ENCODE peak calls at places on chromosomes 1 and 21, in nine cellular contexts. One of them, this sample, is unnamed.

GRCh38 chr1:56459260-56459659 is 120.1 kb downstream of the PLPP3 start:
- DNase-seq in adrenal gland: no peak
- DNase-seq in A549: no peak
- DNase-seq in stomach: no peak
- DNase-seq in heart left ventricle: no peak
- DNase-seq in CD8-positive, alpha-beta T cell: no peak
- DNase-seq in OCI-LY7: no peak
- DNase-seq in SK-N-SH: no peak
- DNase-seq in esophagus muscularis mucosa: no peak
- DNase-seq in this sample: no peak

GRCh38 chr1:159441360-159441759 is 1.8 kb downstream of the OR10J1 start:
- DNase-seq in adrenal gland: no peak
- DNase-seq in heart left ventricle: no peak
- DNase-seq in CD8-positive, alpha-beta T cell: no peak
- DNase-seq in esophagus muscularis mucosa: no peak
- DNase-seq in OCI-LY7: no peak
- DNase-seq in SK-N-SH: no peak
- DNase-seq in stomach: no peak
- DNase-seq in A549: no peak
- DNase-seq in this sample: no peak

GRCh38 chr1:210598135-210598652 is 269.5 kb downstream of the HHAT start:
- DNase-seq in OCI-LY7: no peak
- DNase-seq in esophagus muscularis mucosa: no peak
- DNase-seq in adrenal gland: no peak
- DNase-seq in heart left ventricle: no peak
- DNase-seq in stomach: no peak
- DNase-seq in CD8-positive, alpha-beta T cell: no peak
- DNase-seq in A549: peak; percentile 66
- DNase-seq in SK-N-SH: no peak
- DNase-seq in this sample: no peak

GRCh38 chr1:200786792-200787191 is 48.1 kb downstream of the CAMSAP2 start:
- DNase-seq in esophagus muscularis mucosa: no peak
- DNase-seq in adrenal gland: no peak
- DNase-seq in SK-N-SH: no peak
- DNase-seq in OCI-LY7: no peak
- DNase-seq in CD8-positive, alpha-beta T cell: no peak
- DNase-seq in heart left ventricle: no peak
- DNase-seq in stomach: no peak
- DNase-seq in A549: no peak
- DNase-seq in this sample: no peak

GRCh38 chr1:41368384-41368783 is 7.2 kb downstream of the FOXO6 start:
- DNase-seq in esophagus muscularis mucosa: no peak
- DNase-seq in A549: no peak
- DNase-seq in SK-N-SH: no peak
- DNase-seq in heart left ventricle: no peak
- DNase-seq in adrenal gland: no peak
- DNase-seq in OCI-LY7: no peak
- DNase-seq in stomach: no peak
- DNase-seq in CD8-positive, alpha-beta T cell: no peak
- DNase-seq in this sample: no peak

GRCh38 chr1:176670853-176671252 is 207.9 kb downstream of the PAPPA2 start:
- DNase-seq in SK-N-SH: no peak
- DNase-seq in heart left ventricle: no peak
- DNase-seq in adrenal gland: no peak
- DNase-seq in OCI-LY7: no peak
- DNase-seq in stomach: no peak
- DNase-seq in A549: no peak
- DNase-seq in esophagus muscularis mucosa: no peak
- DNase-seq in CD8-positive, alpha-beta T cell: no peak
- DNase-seq in this sample: no peak

GRCh38 chr21:21712761-21713558 is 714.8 kb downstream of the NCAM2 start:
- DNase-seq in adrenal gland: no peak
- DNase-seq in heart left ventricle: no peak
- DNase-seq in CD8-positive, alpha-beta T cell: no peak
- DNase-seq in OCI-LY7: no peak
- DNase-seq in esophagus muscularis mucosa: no peak
- DNase-seq in A549: no peak
- DNase-seq in SK-N-SH: no peak
- DNase-seq in stomach: no peak
- DNase-seq in this sample: no peak

GRCh38 chr1:44377925-44378784 is 23.1 kb upstream of the ERI3 start:
- DNase-seq in CD8-positive, alpha-beta T cell: peak; percentile 29
- DNase-seq in adrenal gland: peak; percentile 35
- DNase-seq in OCI-LY7: peak; percentile 56
- DNase-seq in A549: peak; percentile 35
- DNase-seq in SK-N-SH: peak; percentile 43
- DNase-seq in esophagus muscularis mucosa: no peak
- DNase-seq in stomach: peak; percentile 57
- DNase-seq in heart left ventricle: peak; percentile 35
- DNase-seq in this sample: no peak

GRCh38 chr21:44618909-44619308 is 7.0 kb downstream of the KRTAP10-8 start:
- DNase-seq in heart left ventricle: no peak
- DNase-seq in OCI-LY7: peak; percentile 36
- DNase-seq in CD8-positive, alpha-beta T cell: peak; percentile 62
- DNase-seq in stomach: no peak
- DNase-seq in esophagus muscularis mucosa: peak; percentile 72
- DNase-seq in A549: no peak
- DNase-seq in adrenal gland: no peak
- DNase-seq in SK-N-SH: no peak
- DNase-seq in this sample: no peak

GRCh38 chr1:87024936-87025537 is 110.6 kb downstream of the HS2ST1 start:
- DNase-seq in OCI-LY7: peak; percentile 53
- DNase-seq in esophagus muscularis mucosa: no peak
- DNase-seq in heart left ventricle: no peak
- DNase-seq in SK-N-SH: peak; percentile 34
- DNase-seq in adrenal gland: no peak
- DNase-seq in CD8-positive, alpha-beta T cell: no peak
- DNase-seq in A549: peak; percentile 18
- DNase-seq in stomach: no peak
- DNase-seq in this sample: no peak
- TF ChIP-seq CTCF in OCI-LY7: peak; percentile 73
- TF ChIP-seq CTCF in esophagus muscularis mucosa: no peak
- TF ChIP-seq CTCF in heart left ventricle: peak; percentile 36
- TF ChIP-seq CTCF in SK-N-SH: peak; percentile 57
- TF ChIP-seq CTCF in adrenal gland: peak; percentile 47
- TF ChIP-seq CTCF in CD8-positive, alpha-beta T cell: no peak
- TF ChIP-seq CTCF in A549: peak; percentile 42
- TF ChIP-seq CTCF in stomach: peak; percentile 14
- TF ChIP-seq CTCF in this sample: no peak

DNA sequence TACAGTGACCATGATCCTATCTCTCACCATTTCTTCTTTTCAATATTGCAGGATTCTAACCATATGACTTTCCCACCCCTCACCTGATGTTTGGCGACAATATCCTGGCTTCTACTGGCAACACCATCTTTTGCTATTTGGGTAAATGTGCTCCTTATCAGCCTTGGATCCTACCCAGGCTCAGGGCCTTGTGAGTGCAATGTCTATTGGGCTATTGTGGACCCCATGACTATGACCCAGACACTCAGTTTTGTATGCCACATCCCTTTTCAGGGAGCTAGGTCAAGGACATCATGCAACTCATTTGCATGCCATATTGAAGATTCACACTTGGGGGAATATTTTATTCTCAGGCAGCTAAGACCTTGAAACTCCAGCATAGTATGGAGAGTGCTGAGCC is 67.9 kb downstream of the DDR2 start:
- DNase-seq in heart left ventricle: no peak
- DNase-seq in adrenal gland: no peak
- DNase-seq in esophagus muscularis mucosa: no peak
- DNase-seq in A549: no peak
- DNase-seq in CD8-positive, alpha-beta T cell: no peak
- DNase-seq in SK-N-SH: no peak
- DNase-seq in OCI-LY7: no peak
- DNase-seq in stomach: no peak
- DNase-seq in this sample: no peak
- H3K27ac ChIP-seq in heart left ventricle: no peak overlapping the region
- H3K27ac ChIP-seq in adrenal gland: no peak overlapping the region
- H3K27ac ChIP-seq in esophagus muscularis mucosa: no peak overlapping the region
- H3K27ac ChIP-seq in A549: no peak overlapping the region
- H3K27ac ChIP-seq in CD8-positive, alpha-beta T cell: no peak overlapping the region
- H3K27ac ChIP-seq in SK-N-SH: no peak overlapping the region
- H3K27ac ChIP-seq in OCI-LY7: no peak overlapping the region
- H3K27ac ChIP-seq in stomach: no peak overlapping the region
- H3K27ac ChIP-seq in this sample: no peak overlapping the region

DNA sequence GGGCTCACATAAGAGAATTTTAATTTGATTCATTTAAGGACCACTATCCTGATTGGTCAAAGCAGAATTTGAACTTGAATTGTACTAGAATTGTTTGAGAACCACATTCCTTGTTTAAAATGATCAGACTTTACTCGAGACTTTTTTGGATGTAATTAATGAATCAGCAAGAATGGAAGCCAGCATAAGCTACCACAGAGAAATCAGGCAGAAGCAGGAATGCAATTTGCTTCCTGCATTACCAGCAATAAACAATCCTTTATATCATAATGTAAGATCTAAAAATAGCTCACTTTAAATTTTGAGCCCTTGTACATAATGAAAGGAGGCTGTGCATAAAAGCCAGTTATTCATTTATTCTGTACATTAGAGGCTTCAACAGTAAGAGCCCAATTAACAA is 119.8 kb upstream of the BACE2 start:
- DNase-seq in SK-N-SH: no peak
- DNase-seq in stomach: no peak
- DNase-seq in adrenal gland: no peak
- DNase-seq in A549: no peak
- DNase-seq in heart left ventricle: no peak
- DNase-seq in CD8-positive, alpha-beta T cell: no peak
- DNase-seq in esophagus muscularis mucosa: no peak
- DNase-seq in OCI-LY7: no peak
- DNase-seq in this sample: no peak
- TF ChIP-seq CTCF in SK-N-SH: no peak
- TF ChIP-seq CTCF in stomach: no peak
- TF ChIP-seq CTCF in adrenal gland: no peak
- TF ChIP-seq CTCF in A549: no peak
- TF ChIP-seq CTCF in heart left ventricle: no peak
- TF ChIP-seq CTCF in CD8-positive, alpha-beta T cell: no peak
- TF ChIP-seq CTCF in esophagus muscularis mucosa: no peak
- TF ChIP-seq CTCF in OCI-LY7: no peak
- TF ChIP-seq CTCF in this sample: no peak

DNA sequence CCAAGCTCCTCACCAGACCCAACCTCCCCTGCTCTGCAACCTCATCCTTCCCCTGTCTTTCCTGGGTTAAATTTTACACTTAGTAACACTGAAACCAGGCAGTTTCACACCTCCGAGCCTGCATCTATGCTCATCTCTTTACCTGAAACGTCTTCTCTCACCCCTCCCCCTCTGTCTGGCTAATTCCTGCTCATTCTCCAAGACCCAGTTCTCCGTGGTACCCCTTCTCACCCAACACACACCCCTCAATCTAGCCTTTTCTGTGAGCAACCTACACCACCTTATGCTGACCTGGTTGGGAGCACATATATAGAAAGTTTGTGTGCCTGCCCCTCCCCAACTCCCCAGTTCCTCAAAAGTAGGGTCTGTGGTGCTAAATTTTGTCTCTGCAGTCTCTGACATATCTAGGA is 3.7 kb upstream of the KIAA1614 start:
- DNase-seq in SK-N-SH: peak; percentile 7
- DNase-seq in heart left ventricle: no peak
- DNase-seq in CD8-positive, alpha-beta T cell: no peak
- DNase-seq in OCI-LY7: no peak
- DNase-seq in stomach: no peak
- DNase-seq in A549: no peak
- DNase-seq in adrenal gland: no peak
- DNase-seq in esophagus muscularis mucosa: no peak
- DNase-seq in this sample: peak; percentile 28
- H3K27ac ChIP-seq in SK-N-SH: no peak overlapping the region
- H3K27ac ChIP-seq in heart left ventricle: no peak overlapping the region
- H3K27ac ChIP-seq in CD8-positive, alpha-beta T cell: no peak overlapping the region
- H3K27ac ChIP-seq in OCI-LY7: no peak overlapping the region
- H3K27ac ChIP-seq in stomach: no peak overlapping the region
- H3K27ac ChIP-seq in A549: no peak overlapping the region
- H3K27ac ChIP-seq in adrenal gland: no peak overlapping the region
- H3K27ac ChIP-seq in esophagus muscularis mucosa: no peak overlapping the region
- H3K27ac ChIP-seq in this sample: no peak overlapping the region

GRCh38 chr1:247119600-247120407 is 15.6 kb upstream of the ZNF669 start:
- DNase-seq in adrenal gland: no peak
- DNase-seq in A549: no peak
- DNase-seq in esophagus muscularis mucosa: no peak
- DNase-seq in SK-N-SH: no peak
- DNase-seq in stomach: no peak
- DNase-seq in heart left ventricle: no peak
- DNase-seq in CD8-positive, alpha-beta T cell: no peak
- DNase-seq in OCI-LY7: no peak
- DNase-seq in this sample: no peak

GRCh38 chr1:247121382-247121781 is 17.2 kb upstream of the ZNF669 start:
- DNase-seq in stomach: no peak
- DNase-seq in CD8-positive, alpha-beta T cell: no peak
- DNase-seq in A549: no peak
- DNase-seq in OCI-LY7: no peak
- DNase-seq in adrenal gland: no peak
- DNase-seq in heart left ventricle: no peak
- DNase-seq in esophagus muscularis mucosa: no peak
- DNase-seq in SK-N-SH: no peak
- DNase-seq in this sample: no peak

GRCh38 chr1:247115545-247115944 is 11.4 kb upstream of the ZNF669 start:
- DNase-seq in heart left ventricle: no peak
- DNase-seq in CD8-positive, alpha-beta T cell: no peak
- DNase-seq in A549: no peak
- DNase-seq in stomach: no peak
- DNase-seq in esophagus muscularis mucosa: no peak
- DNase-seq in OCI-LY7: no peak
- DNase-seq in SK-N-SH: peak; percentile 19
- DNase-seq in adrenal gland: no peak
- DNase-seq in this sample: no peak

GRCh38 chr1:247115141-247115510 is 11.0 kb upstream of the ZNF669 start:
- DNase-seq in adrenal gland: no peak
- DNase-seq in heart left ventricle: no peak
- DNase-seq in CD8-positive, alpha-beta T cell: no peak
- DNase-seq in stomach: no peak
- DNase-seq in OCI-LY7: no peak
- DNase-seq in A549: no peak
- DNase-seq in SK-N-SH: no peak
- DNase-seq in esophagus muscularis mucosa: no peak
- DNase-seq in this sample: no peak

GRCh38 chr1:247118946-247119446 is 14.8 kb upstream of the ZNF669 start:
- DNase-seq in OCI-LY7: peak; percentile 47
- DNase-seq in adrenal gland: no peak
- DNase-seq in esophagus muscularis mucosa: no peak
- DNase-seq in CD8-positive, alpha-beta T cell: no peak
- DNase-seq in stomach: no peak
- DNase-seq in heart left ventricle: no peak
- DNase-seq in A549: peak; percentile 10
- DNase-seq in SK-N-SH: peak; percentile 72
- DNase-seq in this sample: no peak
- TF ChIP-seq CTCF in OCI-LY7: peak; percentile 30
- TF ChIP-seq CTCF in adrenal gland: no peak
- TF ChIP-seq CTCF in esophagus muscularis mucosa: no peak
- TF ChIP-seq CTCF in CD8-positive, alpha-beta T cell: no peak
- TF ChIP-seq CTCF in stomach: no peak
- TF ChIP-seq CTCF in heart left ventricle: no peak
- TF ChIP-seq CTCF in A549: no peak
- TF ChIP-seq CTCF in SK-N-SH: peak; percentile 35
- TF ChIP-seq CTCF in this sample: no peak

GRCh38 chr1:67750690-67751052 is 65.7 kb downstream of the GADD45A start:
- DNase-seq in CD8-positive, alpha-beta T cell: no peak
- DNase-seq in stomach: no peak
- DNase-seq in OCI-LY7: no peak
- DNase-seq in heart left ventricle: no peak
- DNase-seq in esophagus muscularis mucosa: no peak
- DNase-seq in adrenal gland: no peak
- DNase-seq in SK-N-SH: no peak
- DNase-seq in A549: no peak
- DNase-seq in this sample: no peak
- H3K27ac ChIP-seq in CD8-positive, alpha-beta T cell: no peak overlapping the region
- H3K27ac ChIP-seq in stomach: peak overlapping the region; percentile 88
- H3K27ac ChIP-seq in OCI-LY7: no peak overlapping the region
- H3K27ac ChIP-seq in heart left ventricle: peak overlapping the region; percentile 80
- H3K27ac ChIP-seq in esophagus muscularis mucosa: peak overlapping the region; percentile 88
- H3K27ac ChIP-seq in adrenal gland: peak overlapping the region; percentile 44
- H3K27ac ChIP-seq in SK-N-SH: peak overlapping the region; percentile 75
- H3K27ac ChIP-seq in A549: peak overlapping the region; percentile 89
- H3K27ac ChIP-seq in this sample: peak overlapping the region; percentile 93